ENCODE peak calls at places on chromosomes 13 and 19, in seven cellular contexts. J, Q, K, B, N, A and L are unnamed samples.

GRCh38 chr19:4521170-4521887 is 3.0 kb upstream of the PLIN4 start:
- DNase-seq in Q (peak), N (no peak), A (no peak), B (no peak), K (no peak), J (no peak), L (no peak)

GRCh38 chr13:113647351-113648217 is 10.4 kb downstream of the ATP4B start:
- DNase-seq in J (peak), K (no peak), B (peak), A (peak), N (no peak), Q (peak), L (peak)

GRCh38 chr19:44657211-44657921 is 13.7 kb downstream of the PVR start:
- DNase-seq in A (no peak), K (peak), N (peak), J (no peak), Q (peak), B (no peak), L (peak)

GRCh38 chr13:30222253-30222652 is 85.1 kb downstream of the KATNAL1 start:
- DNase-seq in Q (no peak), K (peak), A (no peak), J (no peak), N (no peak), B (no peak), L (no peak)

GRCh38 chr13:101080616-101081015 is 335.7 kb downstream of the NALCN start:
- DNase-seq in Q (no peak), K (no peak), B (no peak), N (no peak), J (no peak), A (no peak), L (no peak)

GRCh38 chr13:36549771-36550170 is 117.5 kb downstream of the CCNA1 start:
- DNase-seq in A (no peak), Q (no peak), K (no peak), B (no peak), N (peak), J (no peak), L (no peak)

GRCh38 chr19:38059897-38060296 is 152.9 kb downstream of the SIPA1L3 start:
- DNase-seq in J (no peak), N (no peak), Q (no peak), B (no peak), A (no peak), K (no peak), L (no peak)

GRCh38 chr13:43878897-43879322 is 630 bp downstream of the CCDC122 start:
- DNase-seq in N (no peak), B (peak), Q (peak), A (peak), K (peak), J (peak), L (peak)

GRCh38 chr13:96581741-96582140 is 412.5 kb downstream of the OXGR1 start:
- DNase-seq in B (no peak), J (peak), Q (no peak), A (no peak), N (no peak), K (no peak), L (no peak)

GRCh38 chr19:35248310-35249145 is at the start of gene LSR:
- DNase-seq in J (no peak), B (no peak), K (no peak), N (peak), A (no peak), Q (peak), L (no peak)

GRCh38 chr13:30848332-30849027 is 57.6 kb upstream of the MEDAG start:
- DNase-seq in K (no peak), Q (no peak), J (no peak), N (no peak), B (no peak), A (no peak), L (no peak)

GRCh38 chr19:36245210-36246005 is 30.5 kb downstream of the ZNF146 start:
- DNase-seq in B (no peak), Q (peak), K (no peak), N (peak), J (peak), A (no peak), L (peak)

GRCh38 chr13:114096811-114097503 is 35.5 kb downstream of the RASA3 start:
- DNase-seq in K (no peak), N (no peak), Q (peak), B (no peak), A (no peak), J (peak), L (no peak)

GRCh38 chr13:94007072-94007471 is 472.4 kb downstream of the DCT start:
- DNase-seq in B (no peak), N (no peak), K (no peak), A (no peak), J (no peak), Q (no peak), L (no peak)

GRCh38 chr19:42052241-42052863 is 17.7 kb downstream of the GRIK5 start:
- DNase-seq in K (no peak), Q (no peak), B (no peak), A (no peak), J (no peak), N (no peak), L (no peak)

GRCh38 chr19:29704562-29705558 is 10.2 kb downstream of the C19orf12 start:
- DNase-seq in A (no peak), Q (no peak), J (no peak), B (no peak), N (no peak), K (no peak), L (no peak)

GRCh38 chr19:16266586-16266942 is 58.1 kb upstream of the KLF2 start:
- DNase-seq in B (no peak), Q (no peak), N (no peak), J (no peak), K (no peak), A (no peak), L (no peak)

GRCh38 chr13:106997696-106998095 is 429.8 kb upstream of the ARGLU1 start:
- DNase-seq in A (no peak), Q (no peak), N (no peak), K (no peak), B (no peak), J (no peak), L (no peak)